ENCODE peak calls at places on chromosomes 16 and 17, in ten cellular contexts. B, O, G, F, P, T, N, Y, J and Q are unnamed samples.

GRCh38 chr17:73516356-73516755 is 127.9 kb downstream of the SDK2 start:
- DNase-seq in G (no peak), T (no peak), Y (no peak), B (no peak), J (peak; percentile 48), N (no peak), P (no peak), O (peak; percentile 15), F (no peak), Q (no peak)

GRCh38 chr17:9350083-9350482 is 225.5 kb downstream of the STX8 start:
- DNase-seq in F (no peak), P (peak; percentile 78), B (no peak), Y (no peak), G (no peak), N (no peak), T (no peak), J (no peak), O (no peak), Q (peak; percentile 47)

GRCh38 chr17:22695228-22695619 is 1002.9 kb downstream of the KCNJ18 start:
- DNase-seq in F (no peak), P (no peak), G (no peak), N (no peak), B (no peak), Y (no peak), T (no peak), O (no peak), J (no peak), Q (no peak)

GRCh38 chr17:49360796-49361128 is 1.3 kb downstream of the ZNF652 start:
- DNase-seq in J (no peak), T (peak; percentile 53), G (no peak), Y (peak; percentile 60), N (peak; percentile 69), P (no peak), F (no peak), B (no peak), O (no peak), Q (no peak)

GRCh38 chr16:51031598-51031997 is 119.5 kb downstream of the SALL1 start:
- DNase-seq in N (no peak), B (no peak), T (no peak), O (no peak), Y (no peak), G (no peak), P (no peak), J (no peak), F (no peak), Q (no peak)

GRCh38 chr17:68461122-68461539 is 3.8 kb upstream of the WIPI1 start:
- DNase-seq in P (no peak), B (no peak), O (no peak), F (no peak), T (no peak), Y (no peak), N (no peak), J (no peak), G (no peak), Q (no peak)

GRCh38 chr17:1067282-1067956 is 70.5 kb downstream of the TIMM22 start:
- DNase-seq in Y (peak; percentile 39), G (no peak), B (no peak), O (peak; percentile 40), T (no peak), J (peak; percentile 48), P (no peak), F (no peak), N (peak; percentile 94), Q (no peak)

GRCh38 chr16:15949210-15950166 is at the start of gene ABCC1:
- DNase-seq in F (no peak), N (no peak), O (peak; percentile 70), G (peak; percentile 52), J (peak; percentile 76), B (peak; percentile 45), P (no peak), T (peak; percentile 77), Y (peak; percentile 63), Q (no peak)

GRCh38 chr17:73595068-73595865 is 49.0 kb downstream of the SDK2 start:
- DNase-seq in P (no peak), T (peak; percentile 64), N (no peak), G (peak; percentile 92), O (peak; percentile 61), F (no peak), J (no peak), B (no peak), Y (peak; percentile 72), Q (no peak)

GRCh38 chr17:80774643-80775281 is 216.9 kb upstream of the CHMP6 start:
- DNase-seq in T (no peak), O (no peak), J (no peak), B (no peak), Y (no peak), P (no peak), N (no peak), F (no peak), G (peak; percentile 27), Q (no peak)

GRCh38 chr17:37815516-37815915 is 70.7 kb upstream of the HNF1B start:
- DNase-seq in N (no peak), T (no peak), B (no peak), O (no peak), J (no peak), P (no peak), Y (no peak), G (no peak), F (no peak), Q (no peak)

GRCh38 chr17:33785281-33785680 is 469.8 kb upstream of the CCL2 start:
- DNase-seq in P (no peak), B (no peak), T (no peak), Y (no peak), J (no peak), N (no peak), F (no peak), O (no peak), G (no peak), Q (no peak)

GRCh38 chr17:79711715-79712305 is 18.9 kb upstream of the ENPP7 start:
- DNase-seq in F (no peak), P (no peak), B (no peak), J (no peak), G (peak; percentile 75), N (no peak), T (no peak), O (no peak), Y (no peak), Q (no peak)

GRCh38 chr17:41511130-41511529 is 5.7 kb upstream of the KRT13 start:
- DNase-seq in F (no peak), P (no peak), B (no peak), N (no peak), Y (no peak), G (peak; percentile 72), O (no peak), T (peak; percentile 36), J (no peak), Q (no peak)

GRCh38 chr17:43665038-43665386 is 3.3 kb upstream of the MEOX1 start:
- DNase-seq in J (peak; percentile 83), O (no peak), Y (no peak), G (no peak), F (no peak), T (peak; percentile 58), N (no peak), B (no peak), P (no peak), Q (no peak)

GRCh38 chr16:60605176-60605575 is 1431.1 kb downstream of the CDH8 start:
- DNase-seq in N (no peak), B (no peak), P (no peak), T (no peak), Y (no peak), G (peak; percentile 33), F (no peak), O (no peak), J (no peak), Q (no peak)

GRCh38 chr17:79842656-79843474 is 3.6 kb upstream of the CBX4 start:
- DNase-seq in O (no peak), B (no peak), T (peak; percentile 63), P (no peak), F (no peak), Y (no peak), G (no peak), N (no peak), J (no peak), Q (no peak)

GRCh38 chr16:3413730-3414379 is 12.8 kb downstream of the ZNF174 start:
- DNase-seq in Y (no peak), F (no peak), T (no peak), J (no peak), N (no peak), O (no peak), B (no peak), P (no peak), G (no peak), Q (no peak)

GRCh38 chr16:3408561-3409197 is 7.7 kb downstream of the ZNF174 start:
- DNase-seq in O (no peak), P (no peak), J (no peak), B (no peak), N (no peak), T (no peak), G (no peak), F (no peak), Y (no peak), Q (no peak)
- H3K9me3 ChIP-seq in O (peaks cover 94% of the 10 kb centered on the region), P (peaks cover 85% of the 10 kb centered on the region), J (peaks cover 36% of the 10 kb centered on the region), B (peaks cover 76% of the 10 kb centered on the region), N (peaks cover 55% of the 10 kb centered on the region), T (peaks cover 48% of the 10 kb centered on the region), G (peaks cover 73% of the 10 kb centered on the region), F (peaks cover 12% of the 10 kb centered on the region), Y (peaks cover 99% of the 10 kb centered on the region), Q (peaks cover 67% of the 10 kb centered on the region)

GRCh38 chr17:75693500-75694481 is 26.7 kb downstream of the SAP30BP start:
- DNase-seq in J (peak; percentile 92), T (peak; percentile 71), Y (peak; percentile 65), G (peak; percentile 79), N (no peak), O (no peak), B (peak; percentile 57), F (no peak), P (no peak), Q (no peak)
- TF ChIP-seq CTCF in J (no peak), T (no peak), Y (no peak), G (no peak), N (no peak), O (no peak), B (no peak), F (no peak), P (no peak), Q (no peak)

DNA sequence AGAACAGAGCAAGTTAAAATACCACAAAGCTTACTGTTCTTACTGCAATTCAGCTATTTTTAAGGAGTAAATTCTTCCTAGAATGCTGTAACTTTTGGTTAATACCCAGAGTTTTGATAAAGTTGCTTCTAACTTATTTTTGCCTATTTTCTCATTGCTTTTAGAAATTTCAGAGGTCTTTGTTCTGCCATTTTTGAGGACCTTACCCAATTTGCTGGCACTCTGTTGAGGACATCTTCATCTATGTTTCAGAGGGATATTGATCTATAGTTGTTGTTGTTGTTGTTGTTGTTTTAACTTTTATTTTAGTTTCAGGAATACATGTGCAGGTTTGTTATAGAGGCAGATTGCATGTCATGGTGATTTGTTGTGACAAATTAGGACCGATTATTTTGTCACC is 111.0 kb upstream of the NACA2 start:
- DNase-seq in P (no peak), F (no peak), Y (no peak), T (no peak), B (no peak), G (no peak), O (no peak), N (no peak), J (no peak), Q (no peak)
- H3K9me3 ChIP-seq in P (peaks cover 3% of the 10 kb centered on the region), F (no peaks in the 10 kb centered on the region), Y (peaks cover 41% of the 10 kb centered on the region), T (peaks cover 47% of the 10 kb centered on the region), B (peaks cover 18% of the 10 kb centered on the region), G (peaks cover 6% of the 10 kb centered on the region), O (peaks cover 33% of the 10 kb centered on the region), N (peaks cover 16% of the 10 kb centered on the region), J (peaks cover 7% of the 10 kb centered on the region), Q (peaks cover 26% of the 10 kb centered on the region)

DNA sequence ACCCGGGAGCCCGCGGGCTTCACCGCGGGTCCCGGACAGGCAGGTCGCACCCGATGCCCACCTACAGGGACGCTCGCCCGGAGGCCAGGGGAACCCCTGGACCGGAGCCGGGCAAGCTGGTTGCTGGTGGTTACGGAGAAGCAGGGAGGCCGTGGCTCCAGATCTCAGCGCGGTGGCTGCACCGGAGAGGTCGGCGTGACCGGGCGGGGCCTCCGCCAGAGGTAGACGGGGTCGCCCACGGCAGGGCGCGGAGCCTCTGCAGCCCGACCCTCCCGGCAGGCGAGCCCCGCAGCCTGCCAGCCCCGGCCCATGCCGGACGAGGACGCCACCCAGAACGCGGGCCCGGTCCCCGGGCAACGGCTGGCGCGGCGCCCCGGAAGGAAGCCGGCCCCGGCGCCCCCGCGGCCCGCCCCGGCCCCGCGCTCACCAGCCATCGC is 341 bp downstream of the PCYT2 start:
- DNase-seq in N (no peak), B (no peak), Y (no peak), J (no peak), F (no peak), G (no peak), O (no peak), P (no peak), T (peak; percentile 51), Q (no peak)
- TF ChIP-seq CTCF in N (no peak), B (no peak), Y (no peak), J (no peak), F (no peak), G (no peak), O (no peak), P (no peak), T (no peak), Q (no peak)